ENCODE peak calls at places on chromosomes 1 and 21, in six cellular contexts. One of them, this sample, is unnamed.

GRCh38 chr1:63874278-63874880 is 100.6 kb downstream of the ROR1 start:
- DNase-seq in activated naive CD4-positive, alpha-beta T cell treated with anti-CD3 and anti-CD28 coated beads, Interleukin-2, amount 50 U/mL, for 72 hours: no peak
- DNase-seq in stimulated activated CD8-positive, alpha-beta memory T cell treated with anti-CD3 and anti-CD28 coated beads, Interleukin-7, amount 100 ng/mL, for 24 hours: no peak
- DNase-seq in activated CD8-positive, alpha-beta memory T cell treated with anti-CD3 and anti-CD28 coated beads, Interleukin-2, amount 50 U/mL, for 48 hours: no peak
- DNase-seq in LoVo: no peak
- DNase-seq in DMS79: no peak
- DNase-seq in this sample: no peak

GRCh38 chr21:37873655-37874054 is 42.6 kb downstream of the KCNJ6 start:
- DNase-seq in LoVo: no peak
- DNase-seq in activated naive CD4-positive, alpha-beta T cell treated with anti-CD3 and anti-CD28 coated beads, Interleukin-2, amount 50 U/mL, for 72 hours: no peak
- DNase-seq in stimulated activated CD8-positive, alpha-beta memory T cell treated with anti-CD3 and anti-CD28 coated beads, Interleukin-7, amount 100 ng/mL, for 24 hours: no peak
- DNase-seq in activated CD8-positive, alpha-beta memory T cell treated with anti-CD3 and anti-CD28 coated beads, Interleukin-2, amount 50 U/mL, for 48 hours: no peak
- DNase-seq in DMS79: no peak
- DNase-seq in this sample: no peak

GRCh38 chr1:28322209-28322608 is 6.6 kb upstream of the MED18 start:
- DNase-seq in activated naive CD4-positive, alpha-beta T cell treated with anti-CD3 and anti-CD28 coated beads, Interleukin-2, amount 50 U/mL, for 72 hours: no peak
- DNase-seq in stimulated activated CD8-positive, alpha-beta memory T cell treated with anti-CD3 and anti-CD28 coated beads, Interleukin-7, amount 100 ng/mL, for 24 hours: no peak
- DNase-seq in DMS79: no peak
- DNase-seq in LoVo: peak
- DNase-seq in activated CD8-positive, alpha-beta memory T cell treated with anti-CD3 and anti-CD28 coated beads, Interleukin-2, amount 50 U/mL, for 48 hours: no peak
- DNase-seq in this sample: no peak

GRCh38 chr1:155012052-155012546 is 9.5 kb downstream of the ZBTB7B start:
- DNase-seq in LoVo: no peak
- DNase-seq in DMS79: peak
- DNase-seq in activated naive CD4-positive, alpha-beta T cell treated with anti-CD3 and anti-CD28 coated beads, Interleukin-2, amount 50 U/mL, for 72 hours: peak
- DNase-seq in stimulated activated CD8-positive, alpha-beta memory T cell treated with anti-CD3 and anti-CD28 coated beads, Interleukin-7, amount 100 ng/mL, for 24 hours: no peak
- DNase-seq in activated CD8-positive, alpha-beta memory T cell treated with anti-CD3 and anti-CD28 coated beads, Interleukin-2, amount 50 U/mL, for 48 hours: peak
- DNase-seq in this sample: peak

GRCh38 chr1:172269644-172270043 is 150.8 kb upstream of the C1orf105 start:
- DNase-seq in activated naive CD4-positive, alpha-beta T cell treated with anti-CD3 and anti-CD28 coated beads, Interleukin-2, amount 50 U/mL, for 72 hours: no peak
- DNase-seq in LoVo: no peak
- DNase-seq in DMS79: no peak
- DNase-seq in activated CD8-positive, alpha-beta memory T cell treated with anti-CD3 and anti-CD28 coated beads, Interleukin-2, amount 50 U/mL, for 48 hours: no peak
- DNase-seq in stimulated activated CD8-positive, alpha-beta memory T cell treated with anti-CD3 and anti-CD28 coated beads, Interleukin-7, amount 100 ng/mL, for 24 hours: no peak
- DNase-seq in this sample: no peak

GRCh38 chr1:204829133-204829532 is 41.5 kb upstream of the NFASC start:
- DNase-seq in DMS79: no peak
- DNase-seq in activated CD8-positive, alpha-beta memory T cell treated with anti-CD3 and anti-CD28 coated beads, Interleukin-2, amount 50 U/mL, for 48 hours: no peak
- DNase-seq in LoVo: no peak
- DNase-seq in activated naive CD4-positive, alpha-beta T cell treated with anti-CD3 and anti-CD28 coated beads, Interleukin-2, amount 50 U/mL, for 72 hours: no peak
- DNase-seq in stimulated activated CD8-positive, alpha-beta memory T cell treated with anti-CD3 and anti-CD28 coated beads, Interleukin-7, amount 100 ng/mL, for 24 hours: no peak
- DNase-seq in this sample: no peak

GRCh38 chr1:13600762-13601483 is 17.3 kb downstream of the PDPN start:
- DNase-seq in activated CD8-positive, alpha-beta memory T cell treated with anti-CD3 and anti-CD28 coated beads, Interleukin-2, amount 50 U/mL, for 48 hours: no peak
- DNase-seq in activated naive CD4-positive, alpha-beta T cell treated with anti-CD3 and anti-CD28 coated beads, Interleukin-2, amount 50 U/mL, for 72 hours: no peak
- DNase-seq in stimulated activated CD8-positive, alpha-beta memory T cell treated with anti-CD3 and anti-CD28 coated beads, Interleukin-7, amount 100 ng/mL, for 24 hours: no peak
- DNase-seq in LoVo: no peak
- DNase-seq in DMS79: no peak
- DNase-seq in this sample: no peak

GRCh38 chr1:63698001-63698838 is 75.6 kb upstream of the ROR1 start:
- DNase-seq in activated CD8-positive, alpha-beta memory T cell treated with anti-CD3 and anti-CD28 coated beads, Interleukin-2, amount 50 U/mL, for 48 hours: no peak
- DNase-seq in stimulated activated CD8-positive, alpha-beta memory T cell treated with anti-CD3 and anti-CD28 coated beads, Interleukin-7, amount 100 ng/mL, for 24 hours: no peak
- DNase-seq in LoVo: no peak
- DNase-seq in DMS79: no peak
- DNase-seq in activated naive CD4-positive, alpha-beta T cell treated with anti-CD3 and anti-CD28 coated beads, Interleukin-2, amount 50 U/mL, for 72 hours: no peak
- DNase-seq in this sample: no peak

GRCh38 chr1:85224734-85225623 is 24.2 kb upstream of the SYDE2 start:
- DNase-seq in LoVo: peak
- DNase-seq in activated naive CD4-positive, alpha-beta T cell treated with anti-CD3 and anti-CD28 coated beads, Interleukin-2, amount 50 U/mL, for 72 hours: no peak
- DNase-seq in activated CD8-positive, alpha-beta memory T cell treated with anti-CD3 and anti-CD28 coated beads, Interleukin-2, amount 50 U/mL, for 48 hours: no peak
- DNase-seq in DMS79: peak
- DNase-seq in stimulated activated CD8-positive, alpha-beta memory T cell treated with anti-CD3 and anti-CD28 coated beads, Interleukin-7, amount 100 ng/mL, for 24 hours: no peak
- DNase-seq in this sample: no peak

GRCh38 chr1:2234762-2235113 is 6.6 kb downstream of the SKI start:
- DNase-seq in activated CD8-positive, alpha-beta memory T cell treated with anti-CD3 and anti-CD28 coated beads, Interleukin-2, amount 50 U/mL, for 48 hours: no peak
- DNase-seq in LoVo: no peak
- DNase-seq in stimulated activated CD8-positive, alpha-beta memory T cell treated with anti-CD3 and anti-CD28 coated beads, Interleukin-7, amount 100 ng/mL, for 24 hours: no peak
- DNase-seq in DMS79: no peak
- DNase-seq in activated naive CD4-positive, alpha-beta T cell treated with anti-CD3 and anti-CD28 coated beads, Interleukin-2, amount 50 U/mL, for 72 hours: no peak
- DNase-seq in this sample: no peak

GRCh38 chr1:8794605-8795004 is 22.8 kb downstream of the RERE start:
- DNase-seq in activated naive CD4-positive, alpha-beta T cell treated with anti-CD3 and anti-CD28 coated beads, Interleukin-2, amount 50 U/mL, for 72 hours: no peak
- DNase-seq in activated CD8-positive, alpha-beta memory T cell treated with anti-CD3 and anti-CD28 coated beads, Interleukin-2, amount 50 U/mL, for 48 hours: no peak
- DNase-seq in LoVo: no peak
- DNase-seq in DMS79: no peak
- DNase-seq in stimulated activated CD8-positive, alpha-beta memory T cell treated with anti-CD3 and anti-CD28 coated beads, Interleukin-7, amount 100 ng/mL, for 24 hours: no peak
- DNase-seq in this sample: no peak

GRCh38 chr1:161933592-161934277 is 89.9 kb downstream of the OLFML2B start:
- DNase-seq in activated CD8-positive, alpha-beta memory T cell treated with anti-CD3 and anti-CD28 coated beads, Interleukin-2, amount 50 U/mL, for 48 hours: no peak
- DNase-seq in DMS79: peak
- DNase-seq in stimulated activated CD8-positive, alpha-beta memory T cell treated with anti-CD3 and anti-CD28 coated beads, Interleukin-7, amount 100 ng/mL, for 24 hours: no peak
- DNase-seq in activated naive CD4-positive, alpha-beta T cell treated with anti-CD3 and anti-CD28 coated beads, Interleukin-2, amount 50 U/mL, for 72 hours: no peak
- DNase-seq in LoVo: no peak
- DNase-seq in this sample: no peak

GRCh38 chr1:21822349-21822748 is 10.3 kb downstream of the LDLRAD2 start:
- DNase-seq in activated naive CD4-positive, alpha-beta T cell treated with anti-CD3 and anti-CD28 coated beads, Interleukin-2, amount 50 U/mL, for 72 hours: no peak
- DNase-seq in stimulated activated CD8-positive, alpha-beta memory T cell treated with anti-CD3 and anti-CD28 coated beads, Interleukin-7, amount 100 ng/mL, for 24 hours: no peak
- DNase-seq in DMS79: no peak
- DNase-seq in LoVo: no peak
- DNase-seq in activated CD8-positive, alpha-beta memory T cell treated with anti-CD3 and anti-CD28 coated beads, Interleukin-2, amount 50 U/mL, for 48 hours: no peak
- DNase-seq in this sample: no peak